ENCODE peak calls at places on chromosomes 6 and 20, in ten cellular contexts. R is right cardiac atrium; U is psoas muscle; C is HL-60; Y is A549; Q is dorsolateral prefrontal cortex; N is suprapubic skin; P is WERI-Rb-1; V is OCI-LY7; K is CD4-positive, alpha-beta T cell. T is an unnamed sample.
A peak's percentile ranks its signal among the peaks of the same experiment; 100 is the strongest.

GRCh38 chr20:35702051-35702823 is 3.0 kb downstream of the ROMO1 start:
- DNase-seq in R (no peak), U (no peak), C (no peak), Y (no peak), Q (no peak), N (peak; percentile 55), P (no peak), V (no peak), K (no peak), T (no peak)

GRCh38 chr6:105495515-105495914 is 92.6 kb upstream of the PREP start:
- DNase-seq in R (no peak), U (no peak), C (no peak), Y (no peak), Q (no peak), N (no peak), P (no peak), V (no peak), K (no peak), T (no peak)

GRCh38 chr6:19369770-19370169 is 467.4 kb upstream of the ID4 start:
- DNase-seq in R (no peak), U (no peak), C (no peak), Y (no peak), Q (no peak), N (no peak), P (no peak), V (no peak), K (no peak), T (no peak)

GRCh38 chr6:3147914-3148757 is 9.2 kb downstream of the TUBB2A start:
- DNase-seq in R (no peak), U (no peak), C (no peak), Y (no peak), Q (no peak), N (no peak), P (no peak), V (no peak), K (no peak), T (no peak)

GRCh38 chr20:12113075-12113467 is 195.4 kb downstream of the BTBD3 start:
- DNase-seq in R (no peak), U (no peak), C (no peak), Y (no peak), Q (no peak), N (no peak), P (no peak), V (no peak), K (no peak), T (no peak)

GRCh38 chr6:132818404-132819359 is 4.3 kb downstream of the RPS12 start:
- DNase-seq in R (no peak), U (no peak), C (no peak), Y (no peak), Q (no peak), N (no peak), P (no peak), V (peak; percentile 7), K (no peak), T (no peak)

GRCh38 chr6:912871-913663 is 220.1 kb upstream of the EXOC2 start:
- DNase-seq in R (no peak), U (no peak), C (no peak), Y (no peak), Q (no peak), N (no peak), P (peak; percentile 85), V (peak; percentile 5), K (no peak), T (no peak)

GRCh38 chr6:158640519-158640918 is 4.0 kb downstream of the DYNLT1 start:
- DNase-seq in R (no peak), U (no peak), C (no peak), Y (no peak), Q (no peak), N (no peak), P (no peak), V (no peak), K (no peak), T (no peak)

GRCh38 chr20:4571759-4572531 is 149.8 kb upstream of the PRND start:
- DNase-seq in R (no peak), U (no peak), C (no peak), Y (no peak), Q (no peak), N (no peak), P (no peak), V (no peak), K (no peak), T (no peak)

GRCh38 chr6:29553268-29554057 is 6.1 kb downstream of the UBD start:
- DNase-seq in R (peak; percentile 86), U (peak; percentile 77), C (no peak), Y (no peak), Q (peak; percentile 44), N (no peak), P (no peak), V (no peak), K (no peak), T (peak; percentile 70)

DNA sequence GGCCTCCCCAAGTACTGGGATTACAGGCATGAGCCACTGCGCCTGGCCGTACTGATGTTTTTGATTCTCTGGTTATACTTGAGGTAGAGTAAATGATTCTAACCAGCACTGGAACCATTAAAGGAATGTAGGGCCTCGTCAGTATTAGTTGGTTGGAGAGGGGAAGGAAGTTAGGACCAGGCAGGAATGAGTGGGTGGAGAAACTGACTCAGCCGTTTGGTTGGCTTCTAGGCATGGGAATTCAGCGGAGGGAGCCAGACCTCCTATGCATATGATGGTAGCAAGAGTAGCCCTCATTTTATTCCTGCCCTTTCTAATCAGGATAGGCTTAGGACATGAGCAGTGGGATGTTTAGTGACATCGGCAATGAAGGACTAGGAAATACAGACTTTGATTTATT is 19.0 kb upstream of the SERINC3 start:
- DNase-seq in R (no peak), U (no peak), C (no peak), Y (no peak), Q (no peak), N (no peak), P (no peak), V (no peak), K (no peak), T (no peak)
- H3K27ac ChIP-seq in R (no peak overlapping the region), U (no peak overlapping the region), C (no peak overlapping the region), Y (no peak overlapping the region), Q (no peak overlapping the region), N (no peak overlapping the region), P (no peak overlapping the region), V (no peak overlapping the region), K (no peak overlapping the region), T (no peak overlapping the region)

DNA sequence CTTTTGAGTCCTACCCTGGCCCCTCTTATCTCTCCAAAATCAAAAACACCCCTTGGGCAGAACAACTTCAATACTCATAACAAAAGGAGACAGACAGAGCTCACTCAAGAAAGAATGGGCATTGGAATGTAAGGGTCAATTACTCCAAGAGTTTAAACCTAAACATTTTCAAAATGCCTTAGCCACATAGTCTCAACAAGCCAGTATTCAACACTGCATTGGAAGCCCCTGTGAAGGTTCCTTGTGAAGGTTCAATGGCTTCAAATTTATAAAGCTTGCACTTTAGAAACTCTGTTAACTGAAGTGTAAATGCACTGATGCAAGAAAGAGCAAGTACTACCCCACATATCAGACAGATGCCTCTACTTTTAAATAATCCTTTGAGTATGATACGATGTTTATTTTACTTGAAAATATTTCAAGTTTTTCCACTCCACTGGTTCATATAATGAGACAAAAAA is 139.1 kb upstream of the LAMP5 start:
- DNase-seq in R (no peak), U (no peak), C (no peak), Y (no peak), Q (no peak), N (no peak), P (no peak), V (no peak), K (no peak), T (no peak)
- H3K27ac ChIP-seq in R (no peak overlapping the region), U (no peak overlapping the region), C (no peak overlapping the region), Y (no peak overlapping the region), Q (no peak overlapping the region), N (no peak overlapping the region), P (no peak overlapping the region), V (no peak overlapping the region), K (no peak overlapping the region), T (no peak overlapping the region)

GRCh38 chr6:128919412-128919811 is 36.5 kb downstream of the LAMA2 start:
- DNase-seq in R (no peak), U (no peak), C (no peak), Y (no peak), Q (no peak), N (no peak), P (no peak), V (no peak), K (no peak), T (no peak)
- H3K27ac ChIP-seq in R (no peak overlapping the region), U (no peak overlapping the region), C (no peak overlapping the region), Y (no peak overlapping the region), Q (no peak overlapping the region), N (no peak overlapping the region), P (no peak overlapping the region), V (no peak overlapping the region), K (no peak overlapping the region), T (no peak overlapping the region)

GRCh38 chr6:24408719-24409410 is 6.1 kb downstream of the MRS2 start:
- DNase-seq in R (no peak), U (no peak), C (no peak), Y (no peak), Q (no peak), N (no peak), P (no peak), V (no peak), K (no peak), T (no peak)

GRCh38 chr6:24402697-24403500 is at the start of gene MRS2:
- DNase-seq in R (peak; percentile 93), U (peak; percentile 78), C (peak; percentile 55), Y (peak; percentile 63), Q (peak; percentile 60), N (peak; percentile 77), P (peak; percentile 97), V (no peak), K (peak; percentile 74), T (peak; percentile 79)

GRCh38 chr6:24405262-24405661 is 2.5 kb downstream of the MRS2 start:
- DNase-seq in R (no peak), U (no peak), C (no peak), Y (no peak), Q (no peak), N (no peak), P (no peak), V (no peak), K (no peak), T (no peak)

GRCh38 chr6:24401458-24401857 is 1.3 kb upstream of the MRS2 start:
- DNase-seq in R (no peak), U (no peak), C (no peak), Y (no peak), Q (no peak), N (no peak), P (no peak), V (no peak), K (no peak), T (no peak)

GRCh38 chr6:24403501-24403824 is 727 bp downstream of the MRS2 start:
- DNase-seq in R (no peak), U (no peak), C (no peak), Y (no peak), Q (no peak), N (no peak), P (no peak), V (no peak), K (no peak), T (no peak)
- H3K27ac ChIP-seq in R (peak overlapping the region; percentile 43), U (peak overlapping the region; percentile 88), C (peak overlapping the region; percentile 84), Y (peak overlapping the region; percentile 88), Q (peak overlapping the region; percentile 24), N (peak overlapping the region; percentile 82), P (peak overlapping the region; percentile 86), V (no peak overlapping the region), K (no peak overlapping the region), T (peak overlapping the region; percentile 75)

GRCh38 chr6:44166116-44166515 is 7.5 kb downstream of the CAPN11 start:
- DNase-seq in R (no peak), U (no peak), C (no peak), Y (no peak), Q (no peak), N (no peak), P (no peak), V (no peak), K (no peak), T (no peak)
- H3K27ac ChIP-seq in R (no peak overlapping the region), U (no peak overlapping the region), C (no peak overlapping the region), Y (no peak overlapping the region), Q (no peak overlapping the region), N (no peak overlapping the region), P (peak overlapping the region; percentile 25), V (no peak overlapping the region), K (no peak overlapping the region), T (no peak overlapping the region)

GRCh38 chr20:34529742-34530141 is 13.5 kb downstream of the DYNLRB1 start:
- DNase-seq in R (peak; percentile 13), U (no peak), C (no peak), Y (no peak), Q (no peak), N (peak; percentile 27), P (no peak), V (no peak), K (no peak), T (peak; percentile 31)
- H3K27ac ChIP-seq in R (no peak overlapping the region), U (no peak overlapping the region), C (no peak overlapping the region), Y (no peak overlapping the region), Q (peak overlapping the region; percentile 84), N (no peak overlapping the region), P (no peak overlapping the region), V (no peak overlapping the region), K (no peak overlapping the region), T (no peak overlapping the region)